ENCODE peak calls at places on chromosomes 12 and 14, in four cellular contexts. P, M, D and S are unnamed samples.
A peak's percentile ranks its signal among the peaks of the same experiment; 100 is the strongest.

GRCh38 chr14:95695913-95696312 is 9.7 kb downstream of the TCL1B start:
- DNase-seq in P (no peak), M (no peak), D (no peak), S (no peak)

GRCh38 chr12:26121841-26122680 is 2.8 kb downstream of the BHLHE41 start:
- DNase-seq in P (peak; percentile 48), M (peak; percentile 63), D (peak; percentile 34), S (peak; percentile 19)

GRCh38 chr12:95646781-95647184 is 95.5 kb upstream of the USP44 start:
- DNase-seq in P (no peak), M (no peak), D (peak; percentile 84), S (peak; percentile 27)

GRCh38 chr12:98516184-98516873 is 939 bp downstream of the TMPO start:
- DNase-seq in P (peak; percentile 73), M (peak; percentile 79), D (peak; percentile 81), S (peak; percentile 93)

GRCh38 chr14:37573355-37573754 is 21.7 kb downstream of the FOXA1 start:
- DNase-seq in P (no peak), M (no peak), D (no peak), S (no peak)

GRCh38 chr14:73759183-73759713 is 45.1 kb upstream of the PNMA1 start:
- DNase-seq in P (no peak), M (no peak), D (peak; percentile 50), S (no peak)

GRCh38 chr12:13234045-13234641 is 37.6 kb downstream of the EMP1 start:
- DNase-seq in P (peak; percentile 62), M (peak; percentile 69), D (peak; percentile 70), S (peak; percentile 78)

GRCh38 chr14:22532345-22533056 is 56.5 kb downstream of the DAD1 start:
- DNase-seq in P (no peak), M (no peak), D (peak; percentile 49), S (no peak)

GRCh38 chr12:53427905-53428594 is 4.4 kb downstream of the AMHR2 start:
- DNase-seq in P (no peak), M (no peak), D (peak; percentile 97), S (no peak)

GRCh38 chr14:54299393-54300363 is 97.1 kb upstream of the CDKN3 start:
- DNase-seq in P (no peak), M (no peak), D (peak; percentile 32), S (no peak)

GRCh38 chr12:32069731-32070130 is 36.9 kb upstream of the BICD1 start:
- DNase-seq in P (no peak), M (no peak), D (no peak), S (no peak)
- H2AK5ac ChIP-seq in P (no peak overlapping the region), M (no peak overlapping the region), D (no peak overlapping the region), S (no peak overlapping the region)

GRCh38 chr12:18079541-18080230 is 10.3 kb downstream of the RERGL start:
- DNase-seq in P (no peak), M (no peak), D (no peak), S (peak; percentile 1)
- H4K5ac ChIP-seq in P (no peak overlapping the region), M (no peak overlapping the region), D (no peak overlapping the region), S (no peak overlapping the region)

DNA sequence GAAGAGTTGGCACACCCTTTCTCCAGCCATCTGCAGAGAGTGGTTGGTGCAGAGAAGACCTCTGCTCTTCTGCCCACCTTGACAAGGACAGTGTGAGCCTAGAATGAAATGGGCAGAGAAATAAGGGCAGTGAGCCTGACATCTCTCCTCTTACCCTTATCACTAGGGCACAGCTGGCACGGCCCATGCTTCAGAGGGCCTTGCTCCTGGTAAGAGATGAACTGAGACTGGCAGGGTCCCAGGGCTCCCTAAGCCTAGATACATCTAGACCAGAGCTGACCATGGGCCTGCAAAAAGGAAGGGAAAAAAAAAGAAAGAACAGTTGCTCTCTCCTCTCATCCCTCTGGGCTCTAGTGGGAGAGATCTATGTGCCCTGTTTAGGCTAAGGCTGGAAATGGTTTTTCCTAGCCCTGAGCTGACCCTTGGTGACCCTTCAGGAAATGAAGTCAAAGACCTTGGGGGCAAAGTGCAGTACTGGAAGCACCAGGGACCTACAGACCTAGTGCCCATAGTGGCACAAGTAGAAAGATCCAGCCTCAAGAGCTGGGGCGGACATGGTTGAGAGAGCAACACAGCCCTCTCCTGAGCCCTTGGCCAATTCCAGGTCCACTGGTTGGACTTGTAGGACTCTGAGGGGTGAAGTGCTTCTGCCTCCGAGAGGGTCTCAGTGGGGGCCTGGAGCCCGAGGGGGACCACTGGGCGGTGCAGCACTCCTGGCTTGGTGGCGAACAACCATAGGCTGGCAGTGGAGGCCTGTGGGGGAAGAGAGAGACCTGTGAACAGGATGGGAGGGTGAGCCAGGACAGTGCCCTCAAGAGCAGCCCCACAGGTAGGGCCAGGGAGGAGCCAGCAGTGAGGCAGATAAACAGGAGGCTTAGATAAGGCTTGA is 22.0 kb downstream of the PRPF40B start:
- DNase-seq in P (no peak), M (no peak), D (no peak), S (no peak)
- H4K8ac ChIP-seq in P (no peak overlapping the region), M (no peak overlapping the region), D (no peak overlapping the region), S (no peak overlapping the region)

GRCh38 chr12:128794661-128795529 is 28.9 kb downstream of the SLC15A4 start:
- DNase-seq in P (no peak), M (no peak), D (no peak), S (no peak)

GRCh38 chr12:128797119-128798118 is 26.3 kb downstream of the SLC15A4 start:
- DNase-seq in P (no peak), M (no peak), D (peak; percentile 63), S (peak; percentile 74)

GRCh38 chr12:128795530-128796361 is 28.0 kb downstream of the SLC15A4 start:
- DNase-seq in P (no peak), M (no peak), D (no peak), S (no peak)

GRCh38 chr12:128798543-128799341 is 25.0 kb downstream of the SLC15A4 start:
- DNase-seq in P (no peak), M (no peak), D (no peak), S (no peak)

GRCh38 chr12:128796439-128797118 is 27.2 kb downstream of the SLC15A4 start:
- DNase-seq in P (no peak), M (no peak), D (no peak), S (no peak)
- H2AK5ac ChIP-seq in P (no peak overlapping the region), M (no peak overlapping the region), D (peak overlapping the region; percentile 55), S (no peak overlapping the region)

DNA sequence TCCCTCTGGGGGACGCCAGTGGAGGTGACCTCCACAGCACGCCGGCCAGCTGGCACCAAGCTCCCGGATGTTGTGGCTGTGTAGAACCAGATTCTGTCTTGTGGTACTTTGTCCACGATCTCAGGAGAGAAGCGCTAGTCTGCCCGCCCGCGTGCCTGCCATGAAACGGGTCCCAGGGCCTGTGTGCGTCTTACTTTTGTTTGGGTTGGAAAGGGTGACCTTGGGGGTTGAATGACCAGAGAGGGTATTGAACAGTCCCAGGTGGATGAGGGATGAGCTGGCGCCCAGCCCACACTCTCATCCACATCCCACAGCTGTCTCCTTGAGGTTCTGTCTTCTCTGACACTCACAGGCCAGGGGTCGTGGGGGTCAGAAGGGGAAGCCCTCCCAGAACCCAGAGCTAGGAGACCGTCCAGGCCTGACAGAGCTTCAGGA is 78.3 kb downstream of the WDR20 start:
- DNase-seq in P (no peak), M (no peak), D (no peak), S (no peak)
- H4K5ac ChIP-seq in P (no peak overlapping the region), M (no peak overlapping the region), D (no peak overlapping the region), S (no peak overlapping the region)

GRCh38 chr12:42343721-42344120 is 17.8 kb downstream of the PPHLN1 start:
- DNase-seq in P (no peak), M (no peak), D (no peak), S (no peak)

GRCh38 chr12:42342028-42342427 is 16.1 kb downstream of the PPHLN1 start:
- DNase-seq in P (no peak), M (no peak), D (no peak), S (no peak)

GRCh38 chr12:42346603-42347002 is 20.6 kb downstream of the PPHLN1 start:
- DNase-seq in P (no peak), M (no peak), D (no peak), S (no peak)
- H4K8ac ChIP-seq in P (no peak overlapping the region), M (no peak overlapping the region), D (no peak overlapping the region), S (no peak overlapping the region)

GRCh38 chr12:111436266-111436665 is 30.5 kb downstream of the SH2B3 start:
- DNase-seq in P (no peak), M (no peak), D (no peak), S (no peak)
- H2AK5ac ChIP-seq in P (no peak overlapping the region), M (no peak overlapping the region), D (peak overlapping the region; percentile 97), S (no peak overlapping the region)

GRCh38 chr14:56135668-56136067 is 17.5 kb downstream of the PELI2 start:
- DNase-seq in P (no peak), M (no peak), D (no peak), S (no peak)

GRCh38 chr14:56136571-56137498 is 18.6 kb downstream of the PELI2 start:
- DNase-seq in P (no peak), M (no peak), D (peak; percentile 40), S (no peak)

GRCh38 chr14:56133547-56133946 is 15.3 kb downstream of the PELI2 start:
- DNase-seq in P (peak; percentile 31), M (no peak), D (no peak), S (peak; percentile 54)

GRCh38 chr14:56137842-56138241 is 19.6 kb downstream of the PELI2 start:
- DNase-seq in P (peak; percentile 34), M (peak; percentile 58), D (no peak), S (peak; percentile 43)

GRCh38 chr14:56135001-56135400 is 16.8 kb downstream of the PELI2 start:
- DNase-seq in P (no peak), M (no peak), D (no peak), S (no peak)
- H4K5ac ChIP-seq in P (no peak overlapping the region), M (no peak overlapping the region), D (no peak overlapping the region), S (no peak overlapping the region)

GRCh38 chr12:121767525-121768016 is 25.9 kb downstream of the RHOF start:
- DNase-seq in P (no peak), M (no peak), D (peak; percentile 81), S (no peak)

GRCh38 chr12:121765573-121765972 is 27.9 kb downstream of the RHOF start:
- DNase-seq in P (peak; percentile 67), M (no peak), D (peak; percentile 97), S (peak; percentile 85)

GRCh38 chr12:121769297-121769830 is 24.1 kb downstream of the RHOF start:
- DNase-seq in P (no peak), M (no peak), D (no peak), S (no peak)

GRCh38 chr12:121764808-121765207 is 28.7 kb downstream of the RHOF start:
- DNase-seq in P (no peak), M (no peak), D (no peak), S (no peak)

GRCh38 chr12:121766290-121767039 is 27.0 kb downstream of the RHOF start:
- DNase-seq in P (no peak), M (no peak), D (peak; percentile 10), S (no peak)
- H4K8ac ChIP-seq in P (no peak overlapping the region), M (peak overlapping the region; percentile 62), D (no peak overlapping the region), S (no peak overlapping the region)